ENCODE peak calls at places on chromosomes 12 and 14, in four cellular contexts. One of them, this sample, is unnamed.

GRCh38 chr14:58549358-58549757 is 88.4 kb upstream of the DACT1 start:
- DNase-seq in HepG2: no peak
- DNase-seq in lower leg skin: no peak
- DNase-seq in NB4: no peak
- DNase-seq in this sample: no peak

GRCh38 chr12:52602552-52602951 is 1.3 kb upstream of the KRT72 start:
- DNase-seq in HepG2: no peak
- DNase-seq in lower leg skin: peak
- DNase-seq in NB4: no peak
- DNase-seq in this sample: no peak

GRCh38 chr12:112261559-112261958 is 120.7 kb downstream of the HECTD4 start:
- DNase-seq in HepG2: peak
- DNase-seq in lower leg skin: no peak
- DNase-seq in NB4: no peak
- DNase-seq in this sample: peak

GRCh38 chr12:116881325-116881866 is at the start of gene HRK:
- DNase-seq in HepG2: no peak
- DNase-seq in lower leg skin: no peak
- DNase-seq in NB4: no peak
- DNase-seq in this sample: no peak

GRCh38 chr12:119158004-119158776 is 20.5 kb upstream of the HSPB8 start:
- DNase-seq in HepG2: no peak
- DNase-seq in lower leg skin: no peak
- DNase-seq in NB4: no peak
- DNase-seq in this sample: no peak

GRCh38 chr12:2034633-2035420 is 18.0 kb upstream of the CACNA1C start:
- DNase-seq in HepG2: peak
- DNase-seq in lower leg skin: peak
- DNase-seq in NB4: peak
- DNase-seq in this sample: peak

GRCh38 chr14:26138764-26139445 is 458.9 kb downstream of the NOVA1 start:
- DNase-seq in HepG2: no peak
- DNase-seq in lower leg skin: no peak
- DNase-seq in NB4: no peak
- DNase-seq in this sample: no peak

GRCh38 chr14:23237772-23238594 is at the start of gene RNF212B:
- DNase-seq in HepG2: peak
- DNase-seq in lower leg skin: peak
- DNase-seq in NB4: peak
- DNase-seq in this sample: peak

GRCh38 chr14:99078426-99078825 is 193.6 kb downstream of the BCL11B start:
- DNase-seq in HepG2: no peak
- DNase-seq in lower leg skin: peak
- DNase-seq in NB4: no peak
- DNase-seq in this sample: no peak

GRCh38 chr14:104708606-104709268 is 15.3 kb upstream of the ADSS1 start:
- DNase-seq in HepG2: peak
- DNase-seq in lower leg skin: peak
- DNase-seq in NB4: peak
- DNase-seq in this sample: peak

GRCh38 chr12:2054091-2055018 is 1.6 kb downstream of the CACNA1C start:
- DNase-seq in HepG2: no peak
- DNase-seq in lower leg skin: no peak
- DNase-seq in NB4: no peak
- DNase-seq in this sample: no peak

GRCh38 chr14:96979611-96980074 is 182.5 kb downstream of the VRK1 start:
- DNase-seq in HepG2: no peak
- DNase-seq in lower leg skin: no peak
- DNase-seq in NB4: no peak
- DNase-seq in this sample: no peak

GRCh38 chr12:42469355-42470006 is 120.1 kb downstream of the PRICKLE1 start:
- DNase-seq in HepG2: no peak
- DNase-seq in lower leg skin: no peak
- DNase-seq in NB4: peak
- DNase-seq in this sample: no peak

GRCh38 chr12:132284071-132284492 is 45.3 kb downstream of the GALNT9 start:
- DNase-seq in HepG2: no peak
- DNase-seq in lower leg skin: no peak
- DNase-seq in NB4: peak
- DNase-seq in this sample: no peak

GRCh38 chr12:114220311-114220710 is 185.6 kb downstream of the TBX5 start:
- DNase-seq in HepG2: no peak
- DNase-seq in lower leg skin: no peak
- DNase-seq in NB4: no peak
- DNase-seq in this sample: peak

GRCh38 chr14:39755269-39755878 is 323.1 kb upstream of the FBXO33 start:
- DNase-seq in HepG2: no peak
- DNase-seq in lower leg skin: no peak
- DNase-seq in NB4: no peak
- DNase-seq in this sample: no peak

GRCh38 chr14:68681256-68681655 is 111.6 kb downstream of the ZFP36L1 start:
- DNase-seq in HepG2: no peak
- DNase-seq in lower leg skin: no peak
- DNase-seq in NB4: no peak
- DNase-seq in this sample: no peak

GRCh38 chr14:49593016-49593415 is 5.7 kb upstream of the LRR1 start:
- DNase-seq in HepG2: no peak
- DNase-seq in lower leg skin: no peak
- DNase-seq in NB4: no peak
- DNase-seq in this sample: no peak

GRCh38 chr12:88993655-88994054 is 358.6 kb downstream of the DUSP6 start:
- DNase-seq in HepG2: peak
- DNase-seq in lower leg skin: no peak
- DNase-seq in NB4: peak
- DNase-seq in this sample: peak

GRCh38 chr12:109797905-109798669 is 35.1 kb downstream of the TRPV4 start:
- DNase-seq in HepG2: no peak
- DNase-seq in lower leg skin: no peak
- DNase-seq in NB4: peak
- DNase-seq in this sample: no peak

GRCh38 chr12:118790578-118790977 is 190.8 kb upstream of the SRRM4 start:
- DNase-seq in HepG2: no peak
- DNase-seq in lower leg skin: no peak
- DNase-seq in NB4: no peak
- DNase-seq in this sample: no peak

GRCh38 chr12:78501825-78502224 is 362.7 kb upstream of the SYT1 start:
- DNase-seq in HepG2: no peak
- DNase-seq in lower leg skin: no peak
- DNase-seq in NB4: no peak
- DNase-seq in this sample: no peak

GRCh38 chr12:107092669-107093546 is 441 bp downstream of the CRY1 start:
- DNase-seq in HepG2: peak
- DNase-seq in lower leg skin: peak
- DNase-seq in NB4: peak
- DNase-seq in this sample: peak

GRCh38 chr14:60169722-60170121 is 4.5 kb upstream of the DHRS7 start:
- DNase-seq in HepG2: no peak
- DNase-seq in lower leg skin: no peak
- DNase-seq in NB4: no peak
- DNase-seq in this sample: no peak

GRCh38 chr12:5916785-5917290 is 28.2 kb downstream of the ANO2 start:
- DNase-seq in HepG2: no peak
- DNase-seq in lower leg skin: peak
- DNase-seq in NB4: no peak
- DNase-seq in this sample: no peak

GRCh38 chr14:33026850-33027420 is 88.3 kb downstream of the NPAS3 start:
- DNase-seq in HepG2: no peak
- DNase-seq in lower leg skin: no peak
- DNase-seq in NB4: no peak
- DNase-seq in this sample: no peak

GRCh38 chr14:29282169-29282568 is 515.6 kb downstream of the FOXG1 start:
- DNase-seq in HepG2: no peak
- DNase-seq in lower leg skin: no peak
- DNase-seq in NB4: no peak
- DNase-seq in this sample: no peak

GRCh38 chr12:29287622-29288021 is 93.3 kb downstream of the ERGIC2 start:
- DNase-seq in HepG2: no peak
- DNase-seq in lower leg skin: no peak
- DNase-seq in NB4: no peak
- DNase-seq in this sample: no peak

DNA sequence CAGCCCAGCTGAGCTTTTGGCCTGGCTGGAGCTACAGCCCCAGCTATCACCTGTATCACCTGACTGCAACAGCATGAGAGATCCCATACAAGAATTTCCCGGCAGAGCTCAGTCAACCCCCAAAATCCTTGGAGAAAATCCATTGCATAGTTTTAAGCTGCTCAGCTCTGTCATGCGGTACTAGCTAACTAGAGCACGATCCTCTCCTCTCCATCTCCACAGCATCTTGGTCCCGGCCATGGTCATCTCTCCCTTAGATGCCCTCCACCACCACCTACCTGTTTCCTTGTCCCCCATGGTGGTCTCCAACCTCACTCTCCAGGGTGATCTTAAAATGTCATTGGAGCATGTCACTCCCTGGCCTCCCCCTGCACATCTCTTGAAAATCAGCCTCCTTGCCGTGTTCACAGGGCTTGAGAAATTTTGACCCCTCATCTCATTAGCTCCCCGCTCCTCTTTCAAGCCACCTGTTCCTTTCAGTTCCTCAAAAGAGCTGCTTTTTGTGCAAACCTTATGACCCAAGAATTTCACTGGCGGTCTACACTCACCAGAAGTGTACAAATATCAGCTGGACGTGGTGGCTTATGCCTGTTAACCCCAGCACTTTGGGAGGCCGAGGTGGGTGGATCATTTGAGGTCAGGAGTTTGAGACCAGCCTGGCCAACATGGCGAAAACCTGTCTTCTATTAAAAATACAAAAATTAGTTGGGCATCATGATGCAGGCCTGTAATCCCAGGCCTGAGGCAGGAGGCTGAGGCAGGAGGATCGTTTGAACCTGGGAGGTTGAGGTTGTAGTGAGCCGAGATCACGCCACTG is 8.1 kb upstream of the CLMN start:
- DNase-seq in HepG2: no peak
- DNase-seq in lower leg skin: no peak
- DNase-seq in NB4: peak
- DNase-seq in this sample: no peak
- H3K4me3 ChIP-seq in HepG2: no peak
- H3K4me3 ChIP-seq in lower leg skin: no peak
- H3K4me3 ChIP-seq in NB4: no peak
- H3K4me3 ChIP-seq in this sample: no peak

GRCh38 chr12:12811343-12811742 is 1.8 kb upstream of the DDX47 start:
- DNase-seq in HepG2: no peak
- DNase-seq in lower leg skin: peak
- DNase-seq in NB4: no peak
- DNase-seq in this sample: no peak

GRCh38 chr12:12810507-12811143 is 2.5 kb upstream of the DDX47 start:
- DNase-seq in HepG2: no peak
- DNase-seq in lower leg skin: peak
- DNase-seq in NB4: no peak
- DNase-seq in this sample: peak

GRCh38 chr12:12813120-12814101 is at the start of gene DDX47:
- DNase-seq in HepG2: peak
- DNase-seq in lower leg skin: peak
- DNase-seq in NB4: peak
- DNase-seq in this sample: peak

GRCh38 chr12:12812163-12812562 is 983 bp upstream of the DDX47 start:
- DNase-seq in HepG2: no peak
- DNase-seq in lower leg skin: peak
- DNase-seq in NB4: no peak
- DNase-seq in this sample: no peak

GRCh38 chr12:12812605-12813119 is 484 bp upstream of the DDX47 start:
- DNase-seq in HepG2: no peak
- DNase-seq in lower leg skin: peak
- DNase-seq in NB4: no peak
- DNase-seq in this sample: no peak
- H3K4me3 ChIP-seq in HepG2: no peak
- H3K4me3 ChIP-seq in lower leg skin: no peak
- H3K4me3 ChIP-seq in NB4: no peak
- H3K4me3 ChIP-seq in this sample: no peak

GRCh38 chr14:102235275-102235897 is 69.6 kb downstream of the MOK start:
- DNase-seq in HepG2: peak
- DNase-seq in lower leg skin: peak
- DNase-seq in NB4: peak
- DNase-seq in this sample: peak

GRCh38 chr14:102233081-102233480 is 71.9 kb downstream of the MOK start:
- DNase-seq in HepG2: no peak
- DNase-seq in lower leg skin: no peak
- DNase-seq in NB4: no peak
- DNase-seq in this sample: no peak

GRCh38 chr14:102232348-102232625 is 72.7 kb downstream of the MOK start:
- DNase-seq in HepG2: no peak
- DNase-seq in lower leg skin: no peak
- DNase-seq in NB4: no peak
- DNase-seq in this sample: no peak

GRCh38 chr14:102236026-102236425 is 68.9 kb downstream of the MOK start:
- DNase-seq in HepG2: no peak
- DNase-seq in lower leg skin: no peak
- DNase-seq in NB4: no peak
- DNase-seq in this sample: no peak

GRCh38 chr14:102234331-102235264 is 70.4 kb downstream of the MOK start:
- DNase-seq in HepG2: no peak
- DNase-seq in lower leg skin: no peak
- DNase-seq in NB4: peak
- DNase-seq in this sample: no peak
- H3K4me3 ChIP-seq in HepG2: peak
- H3K4me3 ChIP-seq in lower leg skin: no peak
- H3K4me3 ChIP-seq in NB4: peak
- H3K4me3 ChIP-seq in this sample: no peak

GRCh38 chr14:55349565-55349964 is 62.1 kb downstream of the ATG14 start:
- DNase-seq in HepG2: no peak
- DNase-seq in lower leg skin: no peak
- DNase-seq in NB4: no peak
- DNase-seq in this sample: no peak
- H3K4me3 ChIP-seq in HepG2: no peak
- H3K4me3 ChIP-seq in lower leg skin: no peak
- H3K4me3 ChIP-seq in NB4: no peak
- H3K4me3 ChIP-seq in this sample: no peak

This sample was measured in Caco-2.